ENCODE peak calls at places on chromosome 9, in six cellular contexts. H is IMR-90, T is A549, Z is HepG2, O is H1, Q is K562. B is an unnamed sample.

GRCh38 chr9:17578911-17579793 is at the start of gene SH3GL2:
- DNase-seq in T (peak), H (peak), O (peak), Q (no peak), Z (no peak), B (no peak)

GRCh38 chr9:83435301-83435700 is 102.9 kb downstream of the FRMD3 start:
- DNase-seq in Q (no peak), T (no peak), Z (no peak), O (no peak), H (no peak), B (no peak)

GRCh38 chr9:86836797-86837196 is 110.5 kb downstream of the GAS1 start:
- DNase-seq in Q (no peak), H (no peak), O (no peak), T (no peak), Z (no peak), B (no peak)

GRCh38 chr9:3751125-3751758 is 225.4 kb upstream of the RFX3 start:
- DNase-seq in Q (no peak), Z (peak), O (no peak), H (peak), T (peak), B (no peak)

GRCh38 chr9:95029720-95030119 is 287.8 kb downstream of the FANCC start:
- DNase-seq in Z (no peak), T (no peak), O (no peak), H (no peak), Q (no peak), B (no peak)

GRCh38 chr9:36559036-36559695 is 13.5 kb upstream of the MELK start:
- DNase-seq in Z (no peak), T (no peak), H (peak), Q (no peak), O (no peak), B (no peak)

GRCh38 chr9:101477736-101478135 is 42.2 kb upstream of the ALDOB start:
- DNase-seq in T (no peak), O (no peak), Z (no peak), Q (no peak), H (peak), B (no peak)

GRCh38 chr9:94159069-94159915 is 75.0 kb downstream of the PTPDC1 start:
- DNase-seq in T (no peak), H (no peak), Q (no peak), Z (no peak), O (peak), B (no peak)

GRCh38 chr9:6896562-6896961 is 138.8 kb downstream of the KDM4C start:
- DNase-seq in T (no peak), O (no peak), H (peak), Q (peak), Z (peak), B (no peak)

DNA sequence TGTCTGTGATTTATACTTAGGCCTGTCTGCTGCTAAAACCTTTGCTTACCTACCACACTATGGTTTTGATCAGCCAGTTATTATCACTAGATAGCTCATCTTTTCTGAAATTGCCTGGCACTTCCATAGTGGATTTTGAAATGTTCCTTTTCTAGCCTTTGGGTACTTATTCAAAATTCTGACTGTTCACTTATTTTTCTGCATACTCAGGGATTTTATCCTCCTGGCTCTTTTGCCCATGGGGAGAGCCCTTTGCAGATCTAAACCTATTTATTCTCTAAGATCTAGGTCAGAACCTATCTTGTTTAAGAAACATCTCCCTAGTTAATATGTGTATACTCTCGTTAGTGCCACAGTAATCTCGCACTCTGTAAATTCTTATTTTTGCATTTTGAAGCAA is 103.5 kb upstream of the C9orf72 start:
- DNase-seq in Q (no peak), T (no peak), Z (no peak), O (no peak), H (no peak), B (no peak)
- TF ChIP-seq CEBPB in Q (no peak), T (no peak), Z (no peak), O (no peak), H (no peak), B (no peak)

GRCh38 chr9:78000221-78000620 is 31.4 kb downstream of the GNAQ start:
- DNase-seq in T (no peak), H (no peak), Q (no peak), Z (no peak), O (no peak), B (no peak)

GRCh38 chr9:77996696-77997095 is 34.9 kb downstream of the GNAQ start:
- DNase-seq in O (no peak), Q (no peak), T (no peak), Z (no peak), H (no peak), B (no peak)

GRCh38 chr9:78001946-78002731 is 29.5 kb downstream of the GNAQ start:
- DNase-seq in H (peak), Z (peak), T (no peak), O (no peak), Q (no peak), B (no peak)

GRCh38 chr9:77999231-77999631 is 32.4 kb downstream of the GNAQ start:
- DNase-seq in Q (no peak), H (peak), O (no peak), Z (no peak), T (no peak), B (no peak)

DNA sequence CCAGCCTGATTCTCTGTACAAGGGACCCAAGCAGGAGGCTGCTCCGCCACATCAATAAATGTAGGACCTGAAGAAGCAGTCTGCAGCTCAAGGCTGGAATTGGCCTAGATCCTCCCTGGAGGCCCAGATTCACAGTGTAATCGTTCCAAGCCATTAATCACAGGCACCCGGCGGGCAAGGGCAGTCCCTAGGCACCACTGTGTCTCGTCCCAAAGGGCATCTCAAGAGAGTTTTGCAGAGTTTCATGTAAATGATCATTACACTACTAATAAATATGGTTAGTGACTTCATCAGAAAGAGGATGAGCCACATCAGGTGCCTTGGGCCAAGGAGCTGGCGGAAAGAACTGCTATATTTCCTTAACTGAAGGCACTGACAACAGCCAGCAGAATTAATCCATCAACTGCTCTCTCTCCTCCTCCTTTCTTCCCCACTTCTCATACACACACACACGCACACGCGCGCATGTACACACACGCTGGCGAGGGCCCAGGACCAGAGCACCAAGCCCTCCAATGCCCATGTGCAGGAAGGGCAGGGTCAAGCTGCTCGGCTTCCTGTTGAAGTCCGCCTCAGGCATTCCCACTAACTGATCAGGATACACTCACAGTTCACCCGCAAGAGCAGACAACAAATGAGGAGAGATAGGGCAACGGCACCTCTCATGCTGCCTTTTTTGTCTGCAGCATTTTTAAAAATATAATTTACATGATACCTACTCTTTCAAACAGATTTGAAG is 33.8 kb downstream of the GNAQ start:
- DNase-seq in Z (no peak), T (no peak), H (peak), O (no peak), Q (no peak), B (no peak)
- TF ChIP-seq CEBPB in Z (no peak), T (no peak), H (no peak), O (no peak), Q (no peak), B (no peak)

GRCh38 chr9:90843530-90843929 is 41.9 kb downstream of the SYK start:
- DNase-seq in T (no peak), Z (no peak), H (no peak), O (no peak), Q (no peak), B (no peak)
- TF ChIP-seq CEBPB in T (no peak), Z (no peak), H (no peak), O (no peak), Q (no peak), B (no peak)

GRCh38 chr9:77588319-77588937 is 59.7 kb downstream of the GNA14 start:
- DNase-seq in T (peak), Z (no peak), O (no peak), H (peak), Q (no peak), B (no peak)
- TF ChIP-seq CEBPB in T (no peak), Z (no peak), O (no peak), H (no peak), Q (no peak), B (no peak)

GRCh38 chr9:113152699-113153098 is 1.9 kb downstream of the SLC31A2 start:
- DNase-seq in H (no peak), T (no peak), Z (no peak), O (no peak), Q (no peak), B (no peak)
- TF ChIP-seq CEBPB in H (no peak), T (no peak), Z (no peak), O (no peak), Q (no peak), B (no peak)

GRCh38 chr9:70228098-70228497 is 30.7 kb upstream of the SMC5 start:
- DNase-seq in T (no peak), O (no peak), H (no peak), Q (no peak), Z (no peak), B (no peak)

GRCh38 chr9:70229579-70229978 is 29.2 kb upstream of the SMC5 start:
- DNase-seq in Z (no peak), T (no peak), O (no peak), H (peak), Q (no peak), B (peak)

GRCh38 chr9:70229026-70229425 is 29.8 kb upstream of the SMC5 start:
- DNase-seq in Q (no peak), Z (no peak), T (no peak), H (no peak), O (no peak), B (no peak)

GRCh38 chr9:70232476-70232875 is 26.3 kb upstream of the SMC5 start:
- DNase-seq in O (no peak), Z (no peak), H (no peak), Q (no peak), T (no peak), B (no peak)
- TF ChIP-seq CEBPB in O (no peak), Z (no peak), H (no peak), Q (no peak), T (no peak), B (no peak)

GRCh38 chr9:127451681-127452480 is 571 bp downstream of the LRSAM1 start:
- DNase-seq in H (peak), O (peak), T (peak), Q (peak), Z (no peak), B (no peak)

GRCh38 chr9:127457191-127457878 is 6.0 kb downstream of the LRSAM1 start:
- DNase-seq in O (no peak), Q (no peak), H (no peak), T (no peak), Z (no peak), B (no peak)

GRCh38 chr9:127452481-127453092 is 1.3 kb downstream of the LRSAM1 start:
- DNase-seq in Q (no peak), O (no peak), H (peak), T (no peak), Z (peak), B (no peak)

GRCh38 chr9:127458921-127459320 is 7.6 kb downstream of the LRSAM1 start:
- DNase-seq in O (no peak), T (no peak), H (no peak), Q (no peak), Z (no peak), B (no peak)

GRCh38 chr9:127455299-127455992 is 4.1 kb downstream of the LRSAM1 start:
- DNase-seq in T (peak), H (no peak), Z (no peak), O (no peak), Q (no peak), B (no peak)
- TF ChIP-seq CEBPB in T (no peak), H (no peak), Z (no peak), O (no peak), Q (peak), B (no peak)

GRCh38 chr9:135562235-135562745 is 734 bp downstream of the PAEP start:
- DNase-seq in T (no peak), Q (no peak), Z (no peak), O (no peak), H (no peak), B (no peak)
- TF ChIP-seq CEBPB in T (no peak), Q (no peak), Z (no peak), O (no peak), H (no peak), B (no peak)

DNA sequence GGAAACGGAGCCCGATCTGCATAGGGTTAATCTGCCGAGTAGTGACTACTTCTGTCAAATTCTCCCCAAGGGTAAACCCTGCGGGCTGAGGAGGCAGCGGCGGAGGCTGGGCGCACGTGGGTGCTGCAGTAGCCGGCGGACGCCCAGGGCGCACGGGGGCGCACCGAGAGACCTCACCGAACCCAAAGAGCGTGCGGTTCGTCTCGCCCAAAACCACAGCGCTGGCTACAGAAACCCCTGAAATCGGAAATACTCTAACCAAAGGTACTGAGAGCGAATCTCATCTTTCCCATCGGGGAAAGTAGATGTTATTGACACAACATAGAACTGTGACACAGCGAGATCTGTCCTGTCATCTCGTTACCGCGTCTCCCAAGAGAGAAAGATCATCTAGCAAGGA is 56.0 kb upstream of the SHC3 start:
- DNase-seq in T (peak), Q (no peak), Z (no peak), O (peak), H (peak), B (no peak)
- TF ChIP-seq CEBPB in T (no peak), Q (no peak), Z (no peak), O (no peak), H (no peak), B (no peak)

GRCh38 chr9:79809931-79810330 is 238.2 kb downstream of the TLE4 start:
- DNase-seq in O (no peak), T (peak), Q (no peak), Z (no peak), H (peak), B (no peak)
- TF ChIP-seq CEBPB in O (no peak), T (no peak), Q (no peak), Z (no peak), H (no peak), B (no peak)